ENCODE peak calls at places on chromosomes 4 and X, in nine cellular contexts. One of them, this sample, is unnamed.
A peak's percentile ranks its signal among the peaks of the same experiment; 100 is the strongest.

GRCh38 chrX:110286126-110286525 is 31.8 kb downstream of the AMMECR1 start:
- DNase-seq in astrocyte of the spinal cord: peak; percentile 83
- DNase-seq in tibial artery: no peak
- DNase-seq in H7: no peak
- DNase-seq in HCT116: peak; percentile 12
- DNase-seq in PC-9: peak; percentile 29
- DNase-seq in H1: no peak
- DNase-seq in pancreas: no peak
- DNase-seq in astrocyte: peak; percentile 84
- DNase-seq in this sample: peak; percentile 91

GRCh38 chrX:123959281-123960063 is 2.0 kb upstream of the STAG2 start:
- DNase-seq in astrocyte of the spinal cord: peak; percentile 35
- DNase-seq in tibial artery: peak; percentile 63
- DNase-seq in H7: peak; percentile 65
- DNase-seq in HCT116: no peak
- DNase-seq in PC-9: peak; percentile 24
- DNase-seq in H1: no peak
- DNase-seq in pancreas: peak; percentile 56
- DNase-seq in astrocyte: no peak
- DNase-seq in this sample: peak; percentile 34

GRCh38 chrX:47283015-47283771 is 50.4 kb downstream of the USP11 start:
- DNase-seq in astrocyte of the spinal cord: peak; percentile 55
- DNase-seq in tibial artery: no peak
- DNase-seq in H7: no peak
- DNase-seq in HCT116: no peak
- DNase-seq in PC-9: no peak
- DNase-seq in H1: no peak
- DNase-seq in pancreas: no peak
- DNase-seq in astrocyte: peak; percentile 62
- DNase-seq in this sample: peak; percentile 71

GRCh38 chrX:135327299-135327698 is 18.0 kb downstream of the ETDC start:
- DNase-seq in astrocyte of the spinal cord: peak; percentile 86
- DNase-seq in tibial artery: no peak
- DNase-seq in H7: no peak
- DNase-seq in HCT116: no peak
- DNase-seq in PC-9: no peak
- DNase-seq in H1: no peak
- DNase-seq in pancreas: no peak
- DNase-seq in astrocyte: peak; percentile 87
- DNase-seq in this sample: peak; percentile 95

GRCh38 chr4:37758226-37758625 is 68.3 kb upstream of the PGM2 start:
- DNase-seq in astrocyte of the spinal cord: peak; percentile 41
- DNase-seq in tibial artery: peak; percentile 28
- DNase-seq in H7: no peak
- DNase-seq in HCT116: no peak
- DNase-seq in PC-9: no peak
- DNase-seq in H1: no peak
- DNase-seq in pancreas: no peak
- DNase-seq in astrocyte: peak; percentile 48
- DNase-seq in this sample: peak; percentile 83

GRCh38 chrX:137428251-137428661 is 137.7 kb upstream of the ZIC3 start:
- DNase-seq in astrocyte of the spinal cord: no peak
- DNase-seq in tibial artery: no peak
- DNase-seq in H7: peak; percentile 82
- DNase-seq in HCT116: no peak
- DNase-seq in PC-9: no peak
- DNase-seq in H1: no peak
- DNase-seq in pancreas: no peak
- DNase-seq in astrocyte: no peak
- DNase-seq in this sample: no peak

GRCh38 chrX:136538811-136539210 is 6.8 kb downstream of the VGLL1 start:
- DNase-seq in astrocyte of the spinal cord: no peak
- DNase-seq in tibial artery: no peak
- DNase-seq in H7: no peak
- DNase-seq in HCT116: no peak
- DNase-seq in PC-9: no peak
- DNase-seq in H1: no peak
- DNase-seq in pancreas: no peak
- DNase-seq in astrocyte: no peak
- DNase-seq in this sample: no peak

GRCh38 chr4:3302786-3303444 is 10.1 kb downstream of the RGS12 start:
- DNase-seq in astrocyte of the spinal cord: no peak
- DNase-seq in tibial artery: peak; percentile 9
- DNase-seq in H7: peak; percentile 65
- DNase-seq in HCT116: no peak
- DNase-seq in PC-9: no peak
- DNase-seq in H1: no peak
- DNase-seq in pancreas: no peak
- DNase-seq in astrocyte: no peak
- DNase-seq in this sample: no peak

GRCh38 chr4:27604692-27605091 is 744.1 kb downstream of the STIM2 start:
- DNase-seq in astrocyte of the spinal cord: no peak
- DNase-seq in tibial artery: no peak
- DNase-seq in H7: no peak
- DNase-seq in HCT116: no peak
- DNase-seq in PC-9: no peak
- DNase-seq in H1: no peak
- DNase-seq in pancreas: no peak
- DNase-seq in astrocyte: no peak
- DNase-seq in this sample: no peak

GRCh38 chrX:37754518-37754917 is 25.3 kb upstream of the CYBB start:
- DNase-seq in astrocyte of the spinal cord: no peak
- DNase-seq in tibial artery: no peak
- DNase-seq in H7: no peak
- DNase-seq in HCT116: no peak
- DNase-seq in PC-9: no peak
- DNase-seq in H1: no peak
- DNase-seq in pancreas: no peak
- DNase-seq in astrocyte: no peak
- DNase-seq in this sample: no peak
- H3K4me3 ChIP-seq in astrocyte of the spinal cord: no peak overlapping the region
- H3K4me3 ChIP-seq in tibial artery: no peak overlapping the region
- H3K4me3 ChIP-seq in H7: no peak overlapping the region
- H3K4me3 ChIP-seq in HCT116: no peak overlapping the region
- H3K4me3 ChIP-seq in PC-9: no peak overlapping the region
- H3K4me3 ChIP-seq in H1: no peak overlapping the region
- H3K4me3 ChIP-seq in pancreas: no peak overlapping the region
- H3K4me3 ChIP-seq in astrocyte: no peak overlapping the region
- H3K4me3 ChIP-seq in this sample: no peak overlapping the region

DNA sequence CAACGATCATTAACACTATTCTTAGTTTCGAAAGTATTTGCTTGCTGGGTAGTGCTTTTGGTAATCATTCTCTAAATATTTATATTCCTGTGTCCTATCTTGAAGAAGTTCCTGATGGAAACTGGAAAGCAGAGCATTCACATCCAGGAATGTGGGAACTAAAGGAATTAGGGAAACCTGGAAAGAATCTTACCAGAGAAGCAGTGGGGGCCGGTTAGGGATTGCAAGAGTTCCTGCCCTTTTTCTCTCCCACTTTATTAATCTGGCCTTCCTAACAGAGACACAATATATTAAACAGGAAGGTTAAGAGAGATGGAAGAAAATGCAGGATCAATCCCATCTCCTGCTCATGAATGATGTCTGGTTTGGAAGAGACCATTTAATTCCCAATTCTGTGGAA is 52.1 kb downstream of the C4orf51 start:
- DNase-seq in astrocyte of the spinal cord: no peak
- DNase-seq in tibial artery: no peak
- DNase-seq in H7: peak; percentile 33
- DNase-seq in HCT116: no peak
- DNase-seq in PC-9: no peak
- DNase-seq in H1: no peak
- DNase-seq in pancreas: no peak
- DNase-seq in astrocyte: no peak
- DNase-seq in this sample: no peak
- H3K4me3 ChIP-seq in astrocyte of the spinal cord: no peak overlapping the region
- H3K4me3 ChIP-seq in tibial artery: peak overlapping the region; percentile 71
- H3K4me3 ChIP-seq in H7: peak overlapping the region; percentile 45
- H3K4me3 ChIP-seq in HCT116: peak overlapping the region; percentile 63
- H3K4me3 ChIP-seq in PC-9: peak overlapping the region; percentile 43
- H3K4me3 ChIP-seq in H1: peak overlapping the region; percentile 17
- H3K4me3 ChIP-seq in pancreas: no peak overlapping the region
- H3K4me3 ChIP-seq in astrocyte: no peak overlapping the region
- H3K4me3 ChIP-seq in this sample: peak overlapping the region; percentile 8

GRCh38 chr4:174216935-174217272 is 66.6 kb downstream of the FBXO8 start:
- DNase-seq in astrocyte of the spinal cord: no peak
- DNase-seq in tibial artery: no peak
- DNase-seq in H7: no peak
- DNase-seq in HCT116: no peak
- DNase-seq in PC-9: no peak
- DNase-seq in H1: no peak
- DNase-seq in pancreas: no peak
- DNase-seq in astrocyte: no peak
- DNase-seq in this sample: no peak

GRCh38 chr4:174215936-174216699 is 67.3 kb downstream of the FBXO8 start:
- DNase-seq in astrocyte of the spinal cord: no peak
- DNase-seq in tibial artery: no peak
- DNase-seq in H7: peak; percentile 36
- DNase-seq in HCT116: no peak
- DNase-seq in PC-9: no peak
- DNase-seq in H1: no peak
- DNase-seq in pancreas: no peak
- DNase-seq in astrocyte: no peak
- DNase-seq in this sample: no peak

GRCh38 chr4:174215055-174215454 is 68.4 kb downstream of the FBXO8 start:
- DNase-seq in astrocyte of the spinal cord: no peak
- DNase-seq in tibial artery: no peak
- DNase-seq in H7: no peak
- DNase-seq in HCT116: no peak
- DNase-seq in PC-9: no peak
- DNase-seq in H1: no peak
- DNase-seq in pancreas: no peak
- DNase-seq in astrocyte: no peak
- DNase-seq in this sample: no peak

GRCh38 chr4:174217273-174218126 is 66.0 kb downstream of the FBXO8 start:
- DNase-seq in astrocyte of the spinal cord: peak; percentile 83
- DNase-seq in tibial artery: no peak
- DNase-seq in H7: peak; percentile 57
- DNase-seq in HCT116: no peak
- DNase-seq in PC-9: peak; percentile 4
- DNase-seq in H1: no peak
- DNase-seq in pancreas: peak; percentile 41
- DNase-seq in astrocyte: peak; percentile 57
- DNase-seq in this sample: peak; percentile 59

DNA sequence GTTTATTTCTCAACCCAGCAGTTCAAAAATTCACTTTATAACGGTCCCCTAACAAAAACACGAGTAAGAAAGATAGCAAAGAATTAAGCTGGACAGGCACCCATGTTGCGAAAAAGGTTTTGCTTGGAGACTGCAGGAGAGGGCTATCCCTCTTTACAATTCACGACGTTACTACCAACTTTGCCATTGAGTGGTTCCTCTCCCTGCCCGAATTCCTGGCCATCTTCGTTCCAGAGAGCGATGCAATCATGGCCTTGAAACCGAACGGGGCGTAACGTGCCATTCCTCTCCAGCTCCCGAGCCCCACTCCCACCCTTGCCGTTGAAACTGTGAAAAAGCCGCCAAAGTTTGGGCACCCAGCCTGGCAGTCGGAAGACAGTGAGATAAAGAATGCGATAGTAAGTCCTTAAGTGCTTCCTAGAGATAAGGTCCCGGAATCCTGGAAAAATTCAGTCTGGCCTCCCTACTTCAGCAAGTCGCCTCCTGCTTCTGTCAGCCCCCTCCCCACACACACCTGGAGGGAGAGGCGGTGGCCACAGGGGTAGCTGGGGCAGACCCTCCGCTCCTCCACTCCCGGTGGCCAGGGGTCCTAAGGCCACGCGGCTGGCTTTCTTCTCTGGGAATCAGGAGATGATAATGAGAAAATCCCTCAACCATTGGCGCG is 65.2 kb downstream of the FBXO8 start:
- DNase-seq in astrocyte of the spinal cord: no peak
- DNase-seq in tibial artery: no peak
- DNase-seq in H7: peak; percentile 59
- DNase-seq in HCT116: no peak
- DNase-seq in PC-9: no peak
- DNase-seq in H1: no peak
- DNase-seq in pancreas: no peak
- DNase-seq in astrocyte: no peak
- DNase-seq in this sample: no peak
- H3K4me3 ChIP-seq in astrocyte of the spinal cord: peak overlapping the region; percentile 22
- H3K4me3 ChIP-seq in tibial artery: peak overlapping the region; percentile 53
- H3K4me3 ChIP-seq in H7: peak overlapping the region; percentile 5
- H3K4me3 ChIP-seq in HCT116: no peak overlapping the region
- H3K4me3 ChIP-seq in PC-9: no peak overlapping the region
- H3K4me3 ChIP-seq in H1: no peak overlapping the region
- H3K4me3 ChIP-seq in pancreas: no peak overlapping the region
- H3K4me3 ChIP-seq in astrocyte: no peak overlapping the region
- H3K4me3 ChIP-seq in this sample: peak overlapping the region; percentile 44

GRCh38 chr4:92304636-92305035 is 870 bp downstream of the GRID2 start:
- DNase-seq in astrocyte of the spinal cord: peak; percentile 16
- DNase-seq in tibial artery: no peak
- DNase-seq in H7: peak; percentile 45
- DNase-seq in HCT116: no peak
- DNase-seq in PC-9: no peak
- DNase-seq in H1: no peak
- DNase-seq in pancreas: no peak
- DNase-seq in astrocyte: no peak
- DNase-seq in this sample: no peak

GRCh38 chr4:92305148-92305877 is 1.5 kb downstream of the GRID2 start:
- DNase-seq in astrocyte of the spinal cord: peak; percentile 73
- DNase-seq in tibial artery: no peak
- DNase-seq in H7: peak; percentile 91
- DNase-seq in HCT116: peak; percentile 22
- DNase-seq in PC-9: peak; percentile 40
- DNase-seq in H1: peak; percentile 78
- DNase-seq in pancreas: peak; percentile 33
- DNase-seq in astrocyte: peak; percentile 49
- DNase-seq in this sample: peak; percentile 3

GRCh38 chr4:92304073-92304472 is 307 bp downstream of the GRID2 start:
- DNase-seq in astrocyte of the spinal cord: no peak
- DNase-seq in tibial artery: no peak
- DNase-seq in H7: no peak
- DNase-seq in HCT116: no peak
- DNase-seq in PC-9: no peak
- DNase-seq in H1: no peak
- DNase-seq in pancreas: no peak
- DNase-seq in astrocyte: no peak
- DNase-seq in this sample: no peak

GRCh38 chr4:92305878-92306520 is 2.2 kb downstream of the GRID2 start:
- DNase-seq in astrocyte of the spinal cord: no peak
- DNase-seq in tibial artery: no peak
- DNase-seq in H7: peak; percentile 40
- DNase-seq in HCT116: no peak
- DNase-seq in PC-9: no peak
- DNase-seq in H1: no peak
- DNase-seq in pancreas: no peak
- DNase-seq in astrocyte: no peak
- DNase-seq in this sample: no peak

DNA sequence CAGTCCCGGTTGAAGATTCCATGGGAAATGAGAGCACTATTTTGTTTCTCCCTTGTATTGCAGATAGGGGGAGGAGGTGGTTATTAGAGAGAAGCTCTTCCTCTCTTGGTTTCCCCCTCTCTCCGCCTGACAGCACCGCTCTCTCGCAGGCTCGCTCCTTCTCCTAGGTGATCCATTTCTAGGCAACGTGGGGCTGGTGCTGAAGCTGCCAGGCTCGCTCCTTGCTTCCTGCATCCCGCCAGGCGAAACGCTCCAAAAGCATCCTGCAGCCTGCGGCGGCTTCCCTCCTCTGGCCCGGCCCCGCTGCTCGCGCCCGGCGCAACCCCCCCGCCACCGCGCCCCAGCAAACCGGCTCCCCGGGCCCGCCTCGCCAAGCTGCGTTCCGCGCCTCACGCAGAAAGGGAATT is at the start of gene GRID2:
- DNase-seq in astrocyte of the spinal cord: peak; percentile 28
- DNase-seq in tibial artery: no peak
- DNase-seq in H7: peak; percentile 78
- DNase-seq in HCT116: peak; percentile 7
- DNase-seq in PC-9: peak; percentile 6
- DNase-seq in H1: no peak
- DNase-seq in pancreas: peak; percentile 12
- DNase-seq in astrocyte: peak; percentile 6
- DNase-seq in this sample: no peak
- H3K4me3 ChIP-seq in astrocyte of the spinal cord: peak within 1 kb of the TSS; percentile 36
- H3K4me3 ChIP-seq in tibial artery: peak within 1 kb of the TSS; percentile 52
- H3K4me3 ChIP-seq in H7: peak within 1 kb of the TSS; percentile 81
- H3K4me3 ChIP-seq in HCT116: peak within 1 kb of the TSS; percentile 53
- H3K4me3 ChIP-seq in PC-9: no peak within 1 kb of the TSS
- H3K4me3 ChIP-seq in H1: peak within 1 kb of the TSS; percentile 78
- H3K4me3 ChIP-seq in pancreas: no peak within 1 kb of the TSS
- H3K4me3 ChIP-seq in astrocyte: peak within 1 kb of the TSS; percentile 59
- H3K4me3 ChIP-seq in this sample: no peak within 1 kb of the TSS